ENCODE peak calls at places on chromosome 11, in six cellular contexts. One of them, this sample, is unnamed.

GRCh38 chr11:94504689-94505293 is 7.5 kb upstream of the C11orf97 start:
- DNase-seq in ovary: no peak
- DNase-seq in sigmoid colon: no peak
- DNase-seq in HepG2: peak
- DNase-seq in stomach: no peak
- DNase-seq in suprapubic skin: no peak
- DNase-seq in this sample: peak

GRCh38 chr11:77175869-77176539 is 48.0 kb downstream of the MYO7A start:
- DNase-seq in HepG2: no peak
- DNase-seq in ovary: no peak
- DNase-seq in sigmoid colon: peak
- DNase-seq in stomach: no peak
- DNase-seq in suprapubic skin: no peak
- DNase-seq in this sample: no peak

GRCh38 chr11:15968461-15969130 is 387.8 kb downstream of the SOX6 start:
- DNase-seq in HepG2: no peak
- DNase-seq in stomach: no peak
- DNase-seq in sigmoid colon: no peak
- DNase-seq in suprapubic skin: no peak
- DNase-seq in ovary: no peak
- DNase-seq in this sample: no peak

GRCh38 chr11:118306556-118306955 is 2.0 kb downstream of the CD3E start:
- DNase-seq in sigmoid colon: no peak
- DNase-seq in HepG2: no peak
- DNase-seq in stomach: no peak
- DNase-seq in ovary: no peak
- DNase-seq in suprapubic skin: no peak
- DNase-seq in this sample: no peak

GRCh38 chr11:126310229-126310991 is 6.5 kb downstream of the DCPS start:
- DNase-seq in HepG2: peak
- DNase-seq in suprapubic skin: peak
- DNase-seq in sigmoid colon: peak
- DNase-seq in stomach: peak
- DNase-seq in ovary: peak
- DNase-seq in this sample: peak

GRCh38 chr11:127675602-127676001 is 675.0 kb upstream of the KIRREL3 start:
- DNase-seq in stomach: no peak
- DNase-seq in HepG2: no peak
- DNase-seq in suprapubic skin: no peak
- DNase-seq in sigmoid colon: no peak
- DNase-seq in ovary: no peak
- DNase-seq in this sample: no peak

GRCh38 chr11:108857382-108857781 is 192.5 kb downstream of the DDX10 start:
- DNase-seq in stomach: no peak
- DNase-seq in ovary: peak
- DNase-seq in HepG2: no peak
- DNase-seq in sigmoid colon: no peak
- DNase-seq in suprapubic skin: no peak
- DNase-seq in this sample: no peak

GRCh38 chr11:101327908-101328307 is 198.3 kb upstream of the PGR start:
- DNase-seq in ovary: no peak
- DNase-seq in stomach: no peak
- DNase-seq in sigmoid colon: no peak
- DNase-seq in HepG2: no peak
- DNase-seq in suprapubic skin: no peak
- DNase-seq in this sample: no peak

GRCh38 chr11:15688351-15688792 is 573.6 kb downstream of the INSC start:
- DNase-seq in suprapubic skin: no peak
- DNase-seq in stomach: no peak
- DNase-seq in sigmoid colon: no peak
- DNase-seq in ovary: no peak
- DNase-seq in HepG2: no peak
- DNase-seq in this sample: no peak

GRCh38 chr11:67699521-67699920 is 25.1 kb upstream of the ALDH3B2 start:
- DNase-seq in suprapubic skin: no peak
- DNase-seq in HepG2: no peak
- DNase-seq in sigmoid colon: no peak
- DNase-seq in ovary: no peak
- DNase-seq in stomach: no peak
- DNase-seq in this sample: peak

GRCh38 chr11:131899954-131900580 is 529.7 kb downstream of the NTM start:
- DNase-seq in HepG2: no peak
- DNase-seq in ovary: no peak
- DNase-seq in stomach: no peak
- DNase-seq in sigmoid colon: no peak
- DNase-seq in suprapubic skin: no peak
- DNase-seq in this sample: no peak

GRCh38 chr11:112614605-112615004 is 346.6 kb upstream of the NCAM1 start:
- DNase-seq in stomach: no peak
- DNase-seq in HepG2: no peak
- DNase-seq in ovary: no peak
- DNase-seq in suprapubic skin: no peak
- DNase-seq in sigmoid colon: no peak
- DNase-seq in this sample: no peak

GRCh38 chr11:79263001-79263400 is 177.8 kb downstream of the TENM4 start:
- DNase-seq in sigmoid colon: peak
- DNase-seq in ovary: peak
- DNase-seq in stomach: peak
- DNase-seq in suprapubic skin: no peak
- DNase-seq in HepG2: no peak
- DNase-seq in this sample: no peak

GRCh38 chr11:47466701-47467250 is 17.8 kb upstream of the RAPSN start:
- DNase-seq in stomach: peak
- DNase-seq in suprapubic skin: no peak
- DNase-seq in ovary: peak
- DNase-seq in HepG2: no peak
- DNase-seq in sigmoid colon: peak
- DNase-seq in this sample: no peak

GRCh38 chr11:75491465-75491864 is 34.3 kb downstream of the GDPD5 start:
- DNase-seq in HepG2: no peak
- DNase-seq in sigmoid colon: no peak
- DNase-seq in suprapubic skin: no peak
- DNase-seq in stomach: no peak
- DNase-seq in ovary: no peak
- DNase-seq in this sample: no peak

GRCh38 chr11:63534076-63534475 is 2.5 kb upstream of the PLAAT4 start:
- DNase-seq in stomach: no peak
- DNase-seq in sigmoid colon: no peak
- DNase-seq in HepG2: no peak
- DNase-seq in ovary: no peak
- DNase-seq in suprapubic skin: no peak
- DNase-seq in this sample: no peak

GRCh38 chr11:63535734-63536133 is 874 bp upstream of the PLAAT4 start:
- DNase-seq in ovary: no peak
- DNase-seq in suprapubic skin: no peak
- DNase-seq in HepG2: no peak
- DNase-seq in stomach: no peak
- DNase-seq in sigmoid colon: no peak
- DNase-seq in this sample: no peak

GRCh38 chr11:63532799-63533475 is 3.7 kb upstream of the PLAAT4 start:
- DNase-seq in HepG2: no peak
- DNase-seq in stomach: no peak
- DNase-seq in ovary: no peak
- DNase-seq in sigmoid colon: no peak
- DNase-seq in suprapubic skin: no peak
- DNase-seq in this sample: no peak

GRCh38 chr11:63536669-63537292 is at the start of gene PLAAT4:
- DNase-seq in suprapubic skin: no peak
- DNase-seq in ovary: peak
- DNase-seq in sigmoid colon: peak
- DNase-seq in HepG2: peak
- DNase-seq in stomach: peak
- DNase-seq in this sample: no peak

DNA sequence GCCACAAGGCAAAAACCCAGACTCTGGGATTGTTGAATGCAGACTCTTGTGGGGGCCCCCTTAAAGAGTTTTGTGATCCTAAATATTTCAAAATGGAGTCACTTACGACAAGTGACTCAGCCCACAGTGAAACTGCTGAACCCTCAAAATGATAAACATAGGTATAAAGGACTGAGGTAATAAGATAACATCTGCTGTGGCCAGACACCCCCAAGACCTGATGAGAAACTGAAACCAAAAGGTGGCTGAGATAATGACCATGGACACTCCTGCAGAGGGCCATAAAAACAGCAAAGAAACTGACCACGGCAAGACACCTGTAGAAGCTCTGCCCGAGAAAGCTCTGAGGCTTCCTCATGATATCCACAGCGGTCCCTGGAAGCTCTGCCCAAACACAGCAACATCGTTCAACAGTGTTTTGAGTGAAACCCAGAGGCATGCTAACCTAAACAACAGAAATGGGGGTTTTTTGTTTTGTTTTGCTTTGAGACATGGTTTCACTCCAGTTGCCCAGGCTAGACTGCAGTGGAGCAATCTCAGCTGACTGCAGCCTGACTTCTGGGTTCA is 1.6 kb upstream of the PLAAT4 start:
- DNase-seq in suprapubic skin: no peak
- DNase-seq in HepG2: no peak
- DNase-seq in sigmoid colon: no peak
- DNase-seq in ovary: no peak
- DNase-seq in stomach: no peak
- DNase-seq in this sample: no peak
- TF ChIP-seq EP300 in suprapubic skin: no peak
- TF ChIP-seq EP300 in HepG2: no peak
- TF ChIP-seq EP300 in sigmoid colon: no peak
- TF ChIP-seq EP300 in ovary: no peak
- TF ChIP-seq EP300 in stomach: no peak
- TF ChIP-seq EP300 in this sample: no peak

DNA sequence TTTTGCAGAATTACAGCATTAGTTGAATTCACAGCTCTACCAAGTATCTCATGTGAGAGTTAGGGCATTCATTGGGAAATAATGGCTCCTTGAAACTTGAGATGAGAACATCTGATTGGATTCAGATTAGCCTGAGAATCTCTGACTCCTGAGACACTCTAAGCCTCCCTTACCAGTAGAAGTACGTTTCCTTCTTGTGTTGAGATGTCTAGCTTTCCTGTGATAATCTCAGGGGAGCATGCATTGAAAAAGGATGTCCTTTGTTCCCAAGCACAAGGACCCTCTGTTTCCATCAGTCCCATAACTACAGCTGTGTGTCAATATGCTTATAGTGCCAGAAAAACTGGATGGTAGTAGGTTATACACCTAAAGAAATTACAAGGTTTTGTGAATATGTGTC is 35.2 kb upstream of the RDX start:
- DNase-seq in ovary: no peak
- DNase-seq in stomach: no peak
- DNase-seq in HepG2: no peak
- DNase-seq in sigmoid colon: no peak
- DNase-seq in suprapubic skin: no peak
- DNase-seq in this sample: no peak
- TF ChIP-seq EP300 in ovary: no peak
- TF ChIP-seq EP300 in stomach: no peak
- TF ChIP-seq EP300 in HepG2: no peak
- TF ChIP-seq EP300 in sigmoid colon: no peak
- TF ChIP-seq EP300 in suprapubic skin: no peak
- TF ChIP-seq EP300 in this sample: no peak

DNA sequence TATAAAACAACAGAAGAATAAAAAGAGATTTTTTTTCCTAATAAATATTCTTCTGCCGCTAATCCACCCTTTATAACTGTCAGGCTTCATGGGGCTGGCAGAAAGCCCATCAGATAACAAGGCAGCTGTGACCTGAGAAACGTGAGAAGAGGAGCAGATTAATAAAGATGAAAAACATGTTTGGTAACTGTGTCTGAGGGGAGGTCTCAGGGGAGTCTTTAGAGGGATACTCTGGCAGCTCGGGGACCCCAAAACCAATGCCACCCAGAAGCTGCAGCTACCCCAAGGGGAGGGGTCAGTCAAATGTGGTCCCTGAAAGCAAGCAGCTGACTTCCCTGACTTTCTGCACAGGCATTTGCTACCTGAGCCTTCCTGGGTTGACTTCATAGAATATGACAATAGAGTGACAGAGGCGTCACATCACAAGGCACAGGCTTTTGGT is 48.4 kb upstream of the POU2AF1 start:
- DNase-seq in sigmoid colon: no peak
- DNase-seq in HepG2: peak
- DNase-seq in stomach: no peak
- DNase-seq in ovary: no peak
- DNase-seq in suprapubic skin: no peak
- DNase-seq in this sample: no peak
- TF ChIP-seq EP300 in sigmoid colon: no peak
- TF ChIP-seq EP300 in HepG2: no peak
- TF ChIP-seq EP300 in stomach: no peak
- TF ChIP-seq EP300 in ovary: no peak
- TF ChIP-seq EP300 in suprapubic skin: no peak
- TF ChIP-seq EP300 in this sample: no peak

GRCh38 chr11:65382804-65383368 is 440 bp upstream of the SLC25A45 start:
- DNase-seq in suprapubic skin: no peak
- DNase-seq in ovary: peak
- DNase-seq in stomach: peak
- DNase-seq in HepG2: no peak
- DNase-seq in sigmoid colon: peak
- DNase-seq in this sample: no peak

GRCh38 chr11:65380460-65381126 is 1.9 kb downstream of the SLC25A45 start:
- DNase-seq in HepG2: no peak
- DNase-seq in ovary: no peak
- DNase-seq in suprapubic skin: no peak
- DNase-seq in sigmoid colon: no peak
- DNase-seq in stomach: no peak
- DNase-seq in this sample: no peak

GRCh38 chr11:65381721-65382035 is 768 bp downstream of the SLC25A45 start:
- DNase-seq in suprapubic skin: no peak
- DNase-seq in ovary: no peak
- DNase-seq in HepG2: peak
- DNase-seq in sigmoid colon: no peak
- DNase-seq in stomach: no peak
- DNase-seq in this sample: peak

GRCh38 chr11:65383778-65384177 is 1.3 kb upstream of the SLC25A45 start:
- DNase-seq in ovary: no peak
- DNase-seq in stomach: no peak
- DNase-seq in HepG2: peak
- DNase-seq in suprapubic skin: no peak
- DNase-seq in sigmoid colon: no peak
- DNase-seq in this sample: no peak

GRCh38 chr11:65382036-65382803 is at the start of gene SLC25A45:
- DNase-seq in ovary: peak
- DNase-seq in stomach: peak
- DNase-seq in suprapubic skin: peak
- DNase-seq in sigmoid colon: peak
- DNase-seq in HepG2: peak
- DNase-seq in this sample: peak
- TF ChIP-seq EP300 in ovary: peak
- TF ChIP-seq EP300 in stomach: peak
- TF ChIP-seq EP300 in suprapubic skin: no peak
- TF ChIP-seq EP300 in sigmoid colon: no peak
- TF ChIP-seq EP300 in HepG2: no peak
- TF ChIP-seq EP300 in this sample: peak

DNA sequence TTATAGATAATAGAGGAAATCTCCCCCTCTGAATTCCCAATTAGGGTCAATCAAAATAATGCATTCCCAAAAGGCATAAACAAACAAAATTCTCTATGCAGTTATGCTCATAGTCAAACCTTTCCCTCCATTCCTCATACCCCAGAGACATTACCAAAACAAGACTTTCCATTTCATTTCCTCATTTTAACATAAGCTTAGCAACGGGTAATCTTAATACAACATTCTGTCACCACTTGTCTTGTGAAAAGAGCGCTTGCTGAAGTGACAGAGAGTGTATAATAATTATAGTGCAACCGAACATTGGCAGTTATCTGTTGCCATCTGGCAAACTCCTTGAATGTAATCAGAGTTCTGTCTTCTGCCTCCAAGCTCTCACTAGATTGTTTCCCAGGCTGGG is 1.2 kb upstream of the SLN start:
- DNase-seq in stomach: no peak
- DNase-seq in sigmoid colon: no peak
- DNase-seq in ovary: no peak
- DNase-seq in HepG2: no peak
- DNase-seq in suprapubic skin: no peak
- DNase-seq in this sample: no peak
- TF ChIP-seq EP300 in stomach: no peak
- TF ChIP-seq EP300 in sigmoid colon: no peak
- TF ChIP-seq EP300 in ovary: no peak
- TF ChIP-seq EP300 in HepG2: no peak
- TF ChIP-seq EP300 in suprapubic skin: no peak
- TF ChIP-seq EP300 in this sample: no peak

This sample was measured in A549.